ENCODE peak calls at places on chromosome 17, in seven cellular contexts. One of them, this sample, is unnamed.

GRCh38 chr17:32299579-32300158 is 34.0 kb downstream of the RHBDL3 start:
- DNase-seq in fibroblast of lung: no peak
- DNase-seq in choroid plexus epithelial cell: no peak
- DNase-seq in heart right ventricle: no peak
- DNase-seq in PC-3: no peak
- DNase-seq in HL-60: no peak
- DNase-seq in bronchial epithelial cell: no peak
- DNase-seq in this sample: no peak

GRCh38 chr17:10724546-10725195 is 5.2 kb downstream of the TMEM220 start:
- DNase-seq in heart right ventricle: no peak
- DNase-seq in HL-60: no peak
- DNase-seq in bronchial epithelial cell: no peak
- DNase-seq in PC-3: no peak
- DNase-seq in choroid plexus epithelial cell: no peak
- DNase-seq in fibroblast of lung: no peak
- DNase-seq in this sample: no peak

GRCh38 chr17:35117984-35118383 is 1.7 kb downstream of the RAD51D start:
- DNase-seq in bronchial epithelial cell: peak; percentile 34
- DNase-seq in choroid plexus epithelial cell: peak; percentile 55
- DNase-seq in heart right ventricle: no peak
- DNase-seq in HL-60: peak; percentile 63
- DNase-seq in PC-3: peak; percentile 50
- DNase-seq in fibroblast of lung: peak; percentile 39
- DNase-seq in this sample: no peak

GRCh38 chr17:53626286-53626685 is 196.4 kb upstream of the KIF2B start:
- DNase-seq in fibroblast of lung: peak; percentile 79
- DNase-seq in PC-3: peak; percentile 67
- DNase-seq in HL-60: no peak
- DNase-seq in bronchial epithelial cell: peak; percentile 78
- DNase-seq in choroid plexus epithelial cell: peak; percentile 13
- DNase-seq in heart right ventricle: no peak
- DNase-seq in this sample: no peak

GRCh38 chr17:82173351-82174041 is 39.1 kb downstream of the CCDC57 start:
- DNase-seq in heart right ventricle: no peak
- DNase-seq in HL-60: no peak
- DNase-seq in bronchial epithelial cell: peak; percentile 83
- DNase-seq in fibroblast of lung: no peak
- DNase-seq in PC-3: no peak
- DNase-seq in choroid plexus epithelial cell: no peak
- DNase-seq in this sample: no peak

GRCh38 chr17:28247671-28248556 is 71.1 kb upstream of the TMEM97 start:
- DNase-seq in HL-60: no peak
- DNase-seq in bronchial epithelial cell: no peak
- DNase-seq in choroid plexus epithelial cell: no peak
- DNase-seq in PC-3: no peak
- DNase-seq in fibroblast of lung: no peak
- DNase-seq in heart right ventricle: no peak
- DNase-seq in this sample: no peak

GRCh38 chr17:32302860-32303649 is 37.4 kb downstream of the RHBDL3 start:
- DNase-seq in bronchial epithelial cell: no peak
- DNase-seq in choroid plexus epithelial cell: no peak
- DNase-seq in fibroblast of lung: no peak
- DNase-seq in PC-3: no peak
- DNase-seq in HL-60: no peak
- DNase-seq in heart right ventricle: no peak
- DNase-seq in this sample: no peak

GRCh38 chr17:77343031-77343866 is 202.5 kb downstream of the SEC14L1 start:
- DNase-seq in PC-3: no peak
- DNase-seq in choroid plexus epithelial cell: no peak
- DNase-seq in bronchial epithelial cell: no peak
- DNase-seq in heart right ventricle: no peak
- DNase-seq in HL-60: no peak
- DNase-seq in fibroblast of lung: no peak
- DNase-seq in this sample: no peak

GRCh38 chr17:57685499-57686132 is 59.5 kb downstream of the CCDC182 start:
- DNase-seq in bronchial epithelial cell: peak; percentile 15
- DNase-seq in heart right ventricle: no peak
- DNase-seq in choroid plexus epithelial cell: no peak
- DNase-seq in HL-60: no peak
- DNase-seq in fibroblast of lung: no peak
- DNase-seq in PC-3: peak; percentile 58
- DNase-seq in this sample: no peak

GRCh38 chr17:40071720-40072480 is 9.1 kb downstream of the THRA start:
- DNase-seq in heart right ventricle: peak; percentile 67
- DNase-seq in choroid plexus epithelial cell: no peak
- DNase-seq in HL-60: peak; percentile 91
- DNase-seq in bronchial epithelial cell: no peak
- DNase-seq in PC-3: no peak
- DNase-seq in fibroblast of lung: peak; percentile 62
- DNase-seq in this sample: peak; percentile 82

GRCh38 chr17:320809-321385 is 31.7 kb downstream of the RPH3AL start:
- DNase-seq in heart right ventricle: no peak
- DNase-seq in fibroblast of lung: no peak
- DNase-seq in PC-3: no peak
- DNase-seq in bronchial epithelial cell: no peak
- DNase-seq in HL-60: no peak
- DNase-seq in choroid plexus epithelial cell: no peak
- DNase-seq in this sample: peak; percentile 84

GRCh38 chr17:35214192-35214591 is 20.0 kb upstream of the SLC35G3 start:
- DNase-seq in heart right ventricle: no peak
- DNase-seq in PC-3: no peak
- DNase-seq in choroid plexus epithelial cell: no peak
- DNase-seq in fibroblast of lung: no peak
- DNase-seq in HL-60: no peak
- DNase-seq in bronchial epithelial cell: no peak
- DNase-seq in this sample: no peak

GRCh38 chr17:27217631-27218030 is 76.3 kb upstream of the WSB1 start:
- DNase-seq in bronchial epithelial cell: no peak
- DNase-seq in heart right ventricle: no peak
- DNase-seq in HL-60: no peak
- DNase-seq in choroid plexus epithelial cell: no peak
- DNase-seq in fibroblast of lung: no peak
- DNase-seq in PC-3: no peak
- DNase-seq in this sample: no peak

GRCh38 chr17:28523186-28523585 is 17.0 kb downstream of the FOXN1 start:
- DNase-seq in PC-3: no peak
- DNase-seq in choroid plexus epithelial cell: no peak
- DNase-seq in HL-60: no peak
- DNase-seq in fibroblast of lung: no peak
- DNase-seq in heart right ventricle: no peak
- DNase-seq in bronchial epithelial cell: no peak
- DNase-seq in this sample: no peak

GRCh38 chr17:258045-258734 is 76.7 kb upstream of the DOC2B start:
- DNase-seq in bronchial epithelial cell: no peak
- DNase-seq in heart right ventricle: no peak
- DNase-seq in fibroblast of lung: no peak
- DNase-seq in choroid plexus epithelial cell: no peak
- DNase-seq in HL-60: no peak
- DNase-seq in PC-3: no peak
- DNase-seq in this sample: no peak

GRCh38 chr17:2239882-2240430 is 63.6 kb downstream of the SMG6 start:
- DNase-seq in bronchial epithelial cell: peak; percentile 90
- DNase-seq in choroid plexus epithelial cell: peak; percentile 96
- DNase-seq in HL-60: no peak
- DNase-seq in PC-3: peak; percentile 81
- DNase-seq in fibroblast of lung: peak; percentile 93
- DNase-seq in heart right ventricle: peak; percentile 55
- DNase-seq in this sample: no peak

GRCh38 chr17:42520540-42520951 is 15.5 kb upstream of the NAGLU start:
- DNase-seq in PC-3: no peak
- DNase-seq in choroid plexus epithelial cell: no peak
- DNase-seq in fibroblast of lung: no peak
- DNase-seq in bronchial epithelial cell: no peak
- DNase-seq in HL-60: no peak
- DNase-seq in heart right ventricle: no peak
- DNase-seq in this sample: no peak

GRCh38 chr17:28426081-28426519 is 20.1 kb upstream of the SLC46A1 start:
- DNase-seq in bronchial epithelial cell: no peak
- DNase-seq in PC-3: peak; percentile 20
- DNase-seq in choroid plexus epithelial cell: peak; percentile 15
- DNase-seq in fibroblast of lung: no peak
- DNase-seq in HL-60: no peak
- DNase-seq in heart right ventricle: no peak
- DNase-seq in this sample: no peak

GRCh38 chr17:57132663-57133062 is 47.6 kb downstream of the AKAP1 start:
- DNase-seq in fibroblast of lung: no peak
- DNase-seq in choroid plexus epithelial cell: no peak
- DNase-seq in PC-3: no peak
- DNase-seq in heart right ventricle: no peak
- DNase-seq in HL-60: no peak
- DNase-seq in bronchial epithelial cell: no peak
- DNase-seq in this sample: no peak

GRCh38 chr17:34178047-34178446 is 77.0 kb upstream of the CCL2 start:
- DNase-seq in fibroblast of lung: no peak
- DNase-seq in PC-3: no peak
- DNase-seq in bronchial epithelial cell: no peak
- DNase-seq in heart right ventricle: no peak
- DNase-seq in choroid plexus epithelial cell: no peak
- DNase-seq in HL-60: no peak
- DNase-seq in this sample: no peak

GRCh38 chr17:56913000-56913866 is 616 bp downstream of the TRIM25 start:
- DNase-seq in PC-3: peak; percentile 16
- DNase-seq in heart right ventricle: no peak
- DNase-seq in HL-60: no peak
- DNase-seq in fibroblast of lung: no peak
- DNase-seq in choroid plexus epithelial cell: peak; percentile 25
- DNase-seq in bronchial epithelial cell: no peak
- DNase-seq in this sample: peak; percentile 61

GRCh38 chr17:49955157-49955556 is 13.8 kb upstream of the DLX4 start:
- DNase-seq in fibroblast of lung: no peak
- DNase-seq in choroid plexus epithelial cell: no peak
- DNase-seq in PC-3: peak; percentile 60
- DNase-seq in bronchial epithelial cell: peak; percentile 23
- DNase-seq in heart right ventricle: no peak
- DNase-seq in HL-60: no peak
- DNase-seq in this sample: no peak

DNA sequence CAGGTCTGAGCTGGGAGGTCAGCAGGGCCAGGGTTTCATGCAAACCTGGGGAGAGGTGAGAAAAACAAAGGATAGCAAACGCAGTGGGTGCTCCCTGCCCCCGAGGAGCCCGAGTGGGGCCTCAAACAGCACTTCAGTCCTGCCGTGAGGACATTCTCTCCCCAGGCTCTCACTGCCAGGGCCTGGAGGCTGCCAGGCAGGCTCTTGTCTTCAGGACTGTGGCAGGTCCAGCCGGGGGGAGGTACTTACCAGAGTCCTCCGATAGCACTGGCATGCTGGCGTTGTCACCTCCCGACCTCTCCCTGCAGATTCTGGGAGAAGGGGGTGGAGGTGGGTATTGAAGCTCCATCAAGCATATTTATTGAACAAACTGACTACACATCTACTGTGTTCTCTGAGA is 1.3 kb downstream of the MPP3 start:
- DNase-seq in choroid plexus epithelial cell: no peak
- DNase-seq in fibroblast of lung: no peak
- DNase-seq in HL-60: no peak
- DNase-seq in PC-3: no peak
- DNase-seq in bronchial epithelial cell: no peak
- DNase-seq in heart right ventricle: peak; percentile 70
- DNase-seq in this sample: peak; percentile 76
- H3K4me3 ChIP-seq in choroid plexus epithelial cell: no peak overlapping the region
- H3K4me3 ChIP-seq in fibroblast of lung: no peak overlapping the region
- H3K4me3 ChIP-seq in HL-60: no peak overlapping the region
- H3K4me3 ChIP-seq in PC-3: peak overlapping the region; percentile 80
- H3K4me3 ChIP-seq in bronchial epithelial cell: no peak overlapping the region
- H3K4me3 ChIP-seq in heart right ventricle: peak overlapping the region; percentile 64
- H3K4me3 ChIP-seq in this sample: peak overlapping the region; percentile 66

DNA sequence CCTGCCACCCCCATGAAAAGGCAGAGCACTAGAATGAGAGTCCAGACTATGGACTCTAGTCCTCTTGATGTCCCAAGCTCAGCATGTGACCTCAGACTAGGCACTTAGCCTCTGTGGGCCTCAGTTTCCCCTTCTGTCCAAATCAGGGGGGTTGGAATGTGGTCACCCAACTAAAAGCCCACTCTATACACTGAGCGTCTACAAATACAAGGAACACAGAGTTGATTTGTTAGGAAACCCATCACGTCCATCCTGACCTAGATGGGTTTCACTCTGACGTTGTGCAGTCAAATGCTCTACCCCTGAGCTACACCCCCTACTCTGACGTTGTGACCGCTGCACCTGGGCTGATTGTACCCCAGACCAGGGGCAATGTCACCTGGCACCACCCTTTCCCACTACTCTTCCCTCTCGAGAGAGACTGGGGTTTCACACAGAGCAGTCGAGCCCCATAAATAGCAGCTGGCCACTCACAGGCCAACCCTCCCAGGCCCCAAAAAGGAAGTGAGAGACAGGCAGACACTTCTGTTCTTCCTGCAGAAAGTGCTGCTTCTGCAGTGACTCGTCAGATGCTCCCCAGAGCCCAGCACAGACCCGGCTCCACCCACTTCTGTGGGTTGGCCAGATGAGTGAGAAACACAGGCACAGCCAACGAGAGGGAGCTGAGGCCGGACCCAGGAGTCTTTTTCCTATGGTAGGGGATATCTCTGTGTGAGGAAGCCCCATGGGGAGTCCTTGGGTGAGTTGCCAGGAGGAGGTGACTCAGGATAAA is 16.1 kb upstream of the TNFRSF13B start:
- DNase-seq in PC-3: peak; percentile 77
- DNase-seq in choroid plexus epithelial cell: peak; percentile 86
- DNase-seq in heart right ventricle: peak; percentile 80
- DNase-seq in HL-60: peak; percentile 77
- DNase-seq in fibroblast of lung: peak; percentile 31
- DNase-seq in bronchial epithelial cell: peak; percentile 46
- DNase-seq in this sample: peak; percentile 88
- H3K4me3 ChIP-seq in PC-3: no peak overlapping the region
- H3K4me3 ChIP-seq in choroid plexus epithelial cell: no peak overlapping the region
- H3K4me3 ChIP-seq in heart right ventricle: no peak overlapping the region
- H3K4me3 ChIP-seq in HL-60: no peak overlapping the region
- H3K4me3 ChIP-seq in fibroblast of lung: no peak overlapping the region
- H3K4me3 ChIP-seq in bronchial epithelial cell: no peak overlapping the region
- H3K4me3 ChIP-seq in this sample: no peak overlapping the region

GRCh38 chr17:79993390-79994221 is 42.1 kb downstream of the TBC1D16 start:
- DNase-seq in choroid plexus epithelial cell: peak; percentile 98
- DNase-seq in HL-60: peak; percentile 94
- DNase-seq in fibroblast of lung: peak; percentile 98
- DNase-seq in bronchial epithelial cell: peak; percentile 83
- DNase-seq in PC-3: no peak
- DNase-seq in heart right ventricle: peak; percentile 70
- DNase-seq in this sample: peak; percentile 85
- H3K4me3 ChIP-seq in choroid plexus epithelial cell: no peak overlapping the region
- H3K4me3 ChIP-seq in HL-60: no peak overlapping the region
- H3K4me3 ChIP-seq in fibroblast of lung: no peak overlapping the region
- H3K4me3 ChIP-seq in bronchial epithelial cell: no peak overlapping the region
- H3K4me3 ChIP-seq in PC-3: no peak overlapping the region
- H3K4me3 ChIP-seq in heart right ventricle: no peak overlapping the region
- H3K4me3 ChIP-seq in this sample: no peak overlapping the region

DNA sequence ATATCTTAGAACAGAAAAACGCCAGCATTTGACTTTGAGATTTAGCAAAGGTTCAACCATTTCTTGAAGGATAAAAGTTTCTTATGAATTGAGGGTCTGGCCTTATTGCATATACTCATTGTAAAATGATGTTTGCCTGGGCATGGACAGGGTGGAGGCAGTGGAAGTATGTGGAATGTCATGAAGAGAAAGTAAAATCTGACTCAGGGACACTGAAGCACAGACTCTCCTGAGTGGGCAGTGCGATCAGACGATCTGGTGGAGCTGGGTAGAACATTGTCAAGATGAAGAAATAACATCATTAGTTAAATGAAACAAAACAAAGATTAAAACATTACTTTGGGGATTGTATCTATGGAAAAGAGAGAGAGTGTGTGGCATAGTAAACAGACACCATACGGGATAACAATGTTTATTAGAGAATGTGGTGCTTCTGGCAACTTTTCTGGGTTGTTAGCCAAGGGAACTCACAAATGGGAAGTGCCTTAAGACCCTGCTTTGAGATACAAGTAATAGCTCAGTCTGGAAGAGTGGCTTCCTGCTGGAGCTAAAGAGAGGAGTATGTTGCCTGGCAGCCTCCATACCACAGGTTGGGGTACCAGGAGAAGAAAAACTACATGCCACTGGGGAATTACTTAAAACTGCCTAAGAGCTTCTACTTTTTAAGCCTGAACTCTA is 4.5 kb downstream of the MAP3K3 start:
- DNase-seq in heart right ventricle: no peak
- DNase-seq in HL-60: no peak
- DNase-seq in fibroblast of lung: peak; percentile 29
- DNase-seq in choroid plexus epithelial cell: peak; percentile 30
- DNase-seq in bronchial epithelial cell: no peak
- DNase-seq in PC-3: peak; percentile 22
- DNase-seq in this sample: no peak
- H3K4me3 ChIP-seq in heart right ventricle: no peak overlapping the region
- H3K4me3 ChIP-seq in HL-60: no peak overlapping the region
- H3K4me3 ChIP-seq in fibroblast of lung: no peak overlapping the region
- H3K4me3 ChIP-seq in choroid plexus epithelial cell: no peak overlapping the region
- H3K4me3 ChIP-seq in bronchial epithelial cell: no peak overlapping the region
- H3K4me3 ChIP-seq in PC-3: peak overlapping the region; percentile 6
- H3K4me3 ChIP-seq in this sample: no peak overlapping the region